ENCODE peak calls at places on chromosomes 11 and 22, in six cellular contexts. One of them, this sample, is unnamed.

GRCh38 chr22:17479129-17479528 is 84.2 kb upstream of the SLC25A18 start:
- DNase-seq in GM06990: no peak
- DNase-seq in Panc1: no peak
- DNase-seq in HCT116: no peak
- DNase-seq in H1: no peak
- DNase-seq in endothelial cell: no peak
- DNase-seq in this sample: no peak

GRCh38 chr11:73221996-73222395 is 3.9 kb downstream of the P2RY2 start:
- DNase-seq in HCT116: no peak
- DNase-seq in GM06990: no peak
- DNase-seq in H1: no peak
- DNase-seq in endothelial cell: no peak
- DNase-seq in Panc1: no peak
- DNase-seq in this sample: no peak

GRCh38 chr11:20031155-20032001 is 128.9 kb downstream of the DBX1 start:
- DNase-seq in GM06990: no peak
- DNase-seq in endothelial cell: no peak
- DNase-seq in Panc1: no peak
- DNase-seq in HCT116: no peak
- DNase-seq in H1: no peak
- DNase-seq in this sample: no peak

GRCh38 chr11:11842426-11843008 is 745 bp downstream of the USP47 start:
- DNase-seq in GM06990: peak
- DNase-seq in Panc1: no peak
- DNase-seq in H1: no peak
- DNase-seq in HCT116: peak
- DNase-seq in endothelial cell: no peak
- DNase-seq in this sample: no peak

GRCh38 chr22:48893288-48894063 is 934.2 kb downstream of the BRD1 start:
- DNase-seq in Panc1: no peak
- DNase-seq in endothelial cell: no peak
- DNase-seq in GM06990: no peak
- DNase-seq in HCT116: no peak
- DNase-seq in H1: no peak
- DNase-seq in this sample: no peak

GRCh38 chr11:96086111-96086510 is 162.2 kb upstream of the MTMR2 start:
- DNase-seq in HCT116: no peak
- DNase-seq in H1: no peak
- DNase-seq in endothelial cell: no peak
- DNase-seq in Panc1: no peak
- DNase-seq in GM06990: no peak
- DNase-seq in this sample: no peak

GRCh38 chr11:67407700-67408163 is 3.8 kb downstream of the TBC1D10C start:
- DNase-seq in HCT116: no peak
- DNase-seq in GM06990: no peak
- DNase-seq in Panc1: no peak
- DNase-seq in endothelial cell: no peak
- DNase-seq in H1: no peak
- DNase-seq in this sample: no peak

GRCh38 chr11:58731819-58732218 is at the start of gene GLYAT:
- DNase-seq in HCT116: no peak
- DNase-seq in GM06990: no peak
- DNase-seq in H1: no peak
- DNase-seq in endothelial cell: no peak
- DNase-seq in Panc1: no peak
- DNase-seq in this sample: no peak

GRCh38 chr11:35412285-35412684 is 7.1 kb downstream of the SLC1A2 start:
- DNase-seq in Panc1: no peak
- DNase-seq in endothelial cell: no peak
- DNase-seq in H1: no peak
- DNase-seq in HCT116: no peak
- DNase-seq in GM06990: no peak
- DNase-seq in this sample: no peak

GRCh38 chr11:121936781-121937447 is 179.1 kb downstream of the BLID start:
- DNase-seq in GM06990: no peak
- DNase-seq in HCT116: no peak
- DNase-seq in H1: no peak
- DNase-seq in endothelial cell: no peak
- DNase-seq in Panc1: no peak
- DNase-seq in this sample: no peak

GRCh38 chr11:64531906-64532312 is 59.1 kb upstream of the SLC22A12 start:
- DNase-seq in Panc1: no peak
- DNase-seq in HCT116: no peak
- DNase-seq in endothelial cell: no peak
- DNase-seq in GM06990: no peak
- DNase-seq in H1: no peak
- DNase-seq in this sample: no peak

GRCh38 chr11:26950260-26950719 is 43.6 kb upstream of the FIBIN start:
- DNase-seq in H1: no peak
- DNase-seq in Panc1: no peak
- DNase-seq in endothelial cell: no peak
- DNase-seq in HCT116: no peak
- DNase-seq in GM06990: no peak
- DNase-seq in this sample: no peak

GRCh38 chr11:119590651-119591308 is 138.2 kb downstream of the NECTIN1 start:
- DNase-seq in H1: no peak
- DNase-seq in GM06990: no peak
- DNase-seq in HCT116: no peak
- DNase-seq in Panc1: no peak
- DNase-seq in endothelial cell: no peak
- DNase-seq in this sample: no peak

GRCh38 chr11:81995907-81996306 is 737.8 kb downstream of the FAM181B start:
- DNase-seq in GM06990: no peak
- DNase-seq in H1: no peak
- DNase-seq in endothelial cell: no peak
- DNase-seq in HCT116: no peak
- DNase-seq in Panc1: no peak
- DNase-seq in this sample: no peak

GRCh38 chr11:2296913-2297622 is 4.7 kb downstream of the C11orf21 start:
- DNase-seq in GM06990: no peak
- DNase-seq in HCT116: no peak
- DNase-seq in H1: no peak
- DNase-seq in Panc1: no peak
- DNase-seq in endothelial cell: peak
- DNase-seq in this sample: no peak

GRCh38 chr22:20771918-20772625 is 1.8 kb upstream of the SERPIND1 start:
- DNase-seq in Panc1: no peak
- DNase-seq in endothelial cell: peak
- DNase-seq in H1: no peak
- DNase-seq in HCT116: no peak
- DNase-seq in GM06990: no peak
- DNase-seq in this sample: no peak
- TF ChIP-seq CTCF in Panc1: no peak
- TF ChIP-seq CTCF in endothelial cell: no peak
- TF ChIP-seq CTCF in H1: peak
- TF ChIP-seq CTCF in HCT116: peak
- TF ChIP-seq CTCF in GM06990: no peak
- TF ChIP-seq CTCF in this sample: peak

DNA sequence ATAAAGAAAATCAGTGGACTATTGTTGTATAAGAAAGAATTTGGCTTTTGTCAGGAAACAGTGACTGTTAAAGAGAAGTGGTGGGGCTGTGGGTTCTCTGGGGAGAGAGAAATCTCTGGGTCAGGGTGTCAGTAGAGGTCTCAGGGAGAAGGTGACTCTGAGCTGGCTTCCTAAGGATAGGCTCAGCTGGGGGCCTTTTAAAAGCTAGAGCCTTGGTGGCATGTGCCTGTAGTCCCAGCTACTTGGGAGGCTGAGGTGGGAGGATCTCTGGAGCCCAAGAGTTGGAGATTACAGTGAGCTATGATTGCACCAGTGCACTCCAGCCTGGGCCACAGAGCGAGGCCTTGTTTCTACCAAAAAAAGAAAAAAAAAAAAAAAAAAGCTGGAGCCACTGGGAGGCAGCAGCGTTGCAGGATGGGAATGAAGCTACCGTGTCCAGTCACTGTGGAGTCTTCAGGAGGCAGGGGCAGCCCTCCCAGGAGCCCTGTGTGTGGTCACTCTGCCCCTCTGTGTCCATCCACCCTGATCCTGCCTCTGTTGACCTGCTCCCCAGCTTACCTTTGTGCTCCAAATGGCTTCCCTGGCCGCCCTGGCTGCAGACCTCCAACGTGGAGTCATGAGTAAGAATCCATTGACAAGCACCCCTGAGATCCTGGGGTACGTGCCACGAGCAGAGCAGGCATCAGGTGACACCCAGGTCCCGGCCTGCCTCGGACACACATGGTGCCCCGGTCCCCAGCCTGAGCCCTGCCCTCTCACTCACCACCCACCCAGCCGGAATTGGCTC is 5.4 kb upstream of the MIF start:
- DNase-seq in endothelial cell: no peak
- DNase-seq in HCT116: no peak
- DNase-seq in H1: no peak
- DNase-seq in Panc1: no peak
- DNase-seq in GM06990: no peak
- DNase-seq in this sample: no peak
- TF ChIP-seq CTCF in endothelial cell: no peak
- TF ChIP-seq CTCF in HCT116: peak
- TF ChIP-seq CTCF in H1: peak
- TF ChIP-seq CTCF in Panc1: peak
- TF ChIP-seq CTCF in GM06990: no peak
- TF ChIP-seq CTCF in this sample: no peak

GRCh38 chr22:49966041-49966715 is 5.6 kb downstream of the PIM3 start:
- DNase-seq in H1: no peak
- DNase-seq in endothelial cell: peak
- DNase-seq in Panc1: no peak
- DNase-seq in HCT116: no peak
- DNase-seq in GM06990: peak
- DNase-seq in this sample: no peak

GRCh38 chr22:49965291-49966040 is 4.9 kb downstream of the PIM3 start:
- DNase-seq in endothelial cell: no peak
- DNase-seq in H1: no peak
- DNase-seq in GM06990: peak
- DNase-seq in HCT116: no peak
- DNase-seq in Panc1: no peak
- DNase-seq in this sample: no peak

GRCh38 chr22:49967333-49968241 is 7.0 kb downstream of the PIM3 start:
- DNase-seq in GM06990: peak
- DNase-seq in HCT116: no peak
- DNase-seq in Panc1: no peak
- DNase-seq in H1: no peak
- DNase-seq in endothelial cell: peak
- DNase-seq in this sample: peak

GRCh38 chr22:49968313-49968830 is 7.8 kb downstream of the PIM3 start:
- DNase-seq in H1: no peak
- DNase-seq in Panc1: no peak
- DNase-seq in GM06990: peak
- DNase-seq in endothelial cell: no peak
- DNase-seq in HCT116: no peak
- DNase-seq in this sample: no peak

DNA sequence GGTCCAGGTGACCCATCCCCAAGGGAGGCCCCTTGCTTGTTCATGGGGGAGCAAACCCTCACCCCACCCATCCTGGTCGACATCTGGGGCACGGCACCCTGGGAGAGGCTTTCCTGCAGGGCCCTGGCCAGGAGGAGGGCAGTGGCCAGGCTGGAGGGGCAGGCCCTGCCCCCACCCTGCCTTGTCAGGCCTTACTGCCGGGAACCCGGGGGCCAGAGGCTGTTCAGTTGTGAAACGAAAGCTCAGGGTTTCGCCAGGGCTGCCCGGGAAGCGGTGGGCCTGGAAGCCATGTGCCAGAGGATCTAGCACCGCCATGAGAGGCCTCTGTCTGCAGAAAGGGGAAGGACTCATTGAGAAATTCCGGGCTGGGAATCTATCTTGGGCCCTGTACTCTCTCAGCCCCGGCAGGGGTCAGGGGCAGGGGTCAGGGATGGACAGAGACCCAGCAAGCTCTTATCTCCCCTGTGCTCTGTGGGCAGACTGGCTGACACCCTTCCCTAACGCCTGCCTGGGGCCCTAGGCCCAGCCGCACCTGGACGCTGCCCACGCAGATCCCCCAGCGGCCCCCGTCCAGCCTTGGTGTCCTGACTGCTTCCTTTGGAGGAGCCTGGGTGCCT is 6.3 kb downstream of the PIM3 start:
- DNase-seq in endothelial cell: peak
- DNase-seq in GM06990: peak
- DNase-seq in H1: no peak
- DNase-seq in HCT116: no peak
- DNase-seq in Panc1: no peak
- DNase-seq in this sample: peak
- TF ChIP-seq CTCF in endothelial cell: no peak
- TF ChIP-seq CTCF in GM06990: no peak
- TF ChIP-seq CTCF in H1: no peak
- TF ChIP-seq CTCF in HCT116: no peak
- TF ChIP-seq CTCF in Panc1: no peak
- TF ChIP-seq CTCF in this sample: no peak

GRCh38 chr11:102449651-102450570 is 2.7 kb downstream of the TMEM123 start:
- DNase-seq in HCT116: no peak
- DNase-seq in Panc1: no peak
- DNase-seq in GM06990: no peak
- DNase-seq in endothelial cell: no peak
- DNase-seq in H1: no peak
- DNase-seq in this sample: no peak

GRCh38 chr11:102452461-102453285 is at the start of gene TMEM123:
- DNase-seq in endothelial cell: peak
- DNase-seq in Panc1: no peak
- DNase-seq in HCT116: peak
- DNase-seq in GM06990: peak
- DNase-seq in H1: peak
- DNase-seq in this sample: peak

GRCh38 chr11:102453286-102453797 is 777 bp upstream of the TMEM123 start:
- DNase-seq in endothelial cell: peak
- DNase-seq in Panc1: no peak
- DNase-seq in H1: no peak
- DNase-seq in HCT116: no peak
- DNase-seq in GM06990: no peak
- DNase-seq in this sample: no peak

GRCh38 chr11:102451041-102451692 is 1.4 kb downstream of the TMEM123 start:
- DNase-seq in HCT116: no peak
- DNase-seq in Panc1: no peak
- DNase-seq in H1: no peak
- DNase-seq in GM06990: no peak
- DNase-seq in endothelial cell: no peak
- DNase-seq in this sample: no peak

DNA sequence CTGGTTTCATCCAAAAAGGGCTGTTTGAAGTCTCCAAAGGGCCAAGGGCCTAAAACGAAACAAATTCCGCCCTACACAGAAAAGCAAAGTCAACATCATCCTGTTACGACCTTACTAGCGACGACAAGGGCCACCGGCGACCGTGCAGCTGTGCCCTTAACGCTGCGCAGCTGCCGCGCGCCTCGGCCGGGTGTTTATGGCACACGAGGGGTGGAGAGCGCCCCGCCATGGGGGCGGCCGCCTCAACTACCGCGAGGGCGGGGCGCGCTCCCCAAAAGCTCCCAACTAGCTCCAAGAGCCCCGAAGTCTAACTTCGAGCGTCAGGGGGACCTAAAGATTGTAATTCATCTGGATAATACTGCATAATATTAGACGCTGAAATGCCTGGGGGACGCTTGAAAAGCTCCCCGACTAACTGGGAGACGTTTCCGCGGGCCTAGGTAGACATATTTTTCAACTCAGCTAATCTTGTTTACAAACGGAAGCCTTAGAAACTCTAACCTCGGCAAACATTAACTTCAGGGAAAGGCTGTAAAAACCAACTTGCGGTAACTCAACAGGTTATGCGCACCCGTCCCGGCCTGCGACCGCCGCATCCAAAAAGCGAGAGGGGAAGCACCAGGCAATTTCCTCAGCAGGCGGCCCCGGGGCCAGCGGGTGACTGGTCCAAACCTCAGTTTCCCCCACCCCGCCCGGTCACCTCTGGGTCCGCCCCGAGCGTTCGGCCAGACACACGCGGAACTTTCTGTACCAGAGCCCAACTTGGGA is 688 bp downstream of the TMEM123 start:
- DNase-seq in HCT116: no peak
- DNase-seq in Panc1: no peak
- DNase-seq in H1: no peak
- DNase-seq in endothelial cell: peak
- DNase-seq in GM06990: peak
- DNase-seq in this sample: peak
- TF ChIP-seq CTCF in HCT116: no peak
- TF ChIP-seq CTCF in Panc1: peak
- TF ChIP-seq CTCF in H1: no peak
- TF ChIP-seq CTCF in endothelial cell: no peak
- TF ChIP-seq CTCF in GM06990: peak
- TF ChIP-seq CTCF in this sample: peak

This sample was measured in progenitor cell of endocrine pancreas.